ENCODE peak calls at places on chromosomes 3 and 15, in four cellular contexts. T, K, A and Q are unnamed samples. For H3K79me2, the result is how much of the 10 kb centered on the place peaks cover.

GRCh38 chr15:72050700-72051099 is 67.2 kb downstream of the MYO9A start:
- DNase-seq in T (no peak), K (no peak), A (no peak), Q (no peak)

GRCh38 chr3:131053021-131053420 is 26.3 kb downstream of the NEK11 start:
- DNase-seq in T (no peak), K (no peak), A (no peak), Q (no peak)

GRCh38 chr3:113769551-113769950 is 22.7 kb downstream of the ATP6V1A start:
- DNase-seq in T (peak), K (no peak), A (no peak), Q (no peak)

GRCh38 chr3:184954251-184954650 is 142.3 kb downstream of the VPS8 start:
- DNase-seq in T (no peak), K (no peak), A (no peak), Q (no peak)

GRCh38 chr15:101014921-101015841 is 96.0 kb downstream of the LRRK1 start:
- DNase-seq in T (peak), K (peak), A (peak), Q (peak)

GRCh38 chr3:50672656-50673055 is 2.1 kb upstream of the DOCK3 start:
- DNase-seq in T (no peak), K (no peak), A (no peak), Q (no peak)

GRCh38 chr3:194046995-194047681 is 88.8 kb upstream of the HES1 start:
- DNase-seq in T (no peak), K (no peak), A (no peak), Q (no peak)

GRCh38 chr3:29453278-29453961 is 172.5 kb downstream of the RBMS3 start:
- DNase-seq in T (no peak), K (no peak), A (no peak), Q (no peak)

GRCh38 chr3:122079524-122079923 is 24.4 kb downstream of the CD86 start:
- DNase-seq in T (no peak), K (no peak), A (no peak), Q (no peak)

GRCh38 chr3:51942603-51943450 is 664 bp downstream of the PARP3 start:
- DNase-seq in T (peak), K (peak), A (peak), Q (no peak)

GRCh38 chr3:56019490-56019889 is 448.8 kb downstream of the ERC2 start:
- DNase-seq in T (no peak), K (no peak), A (no peak), Q (no peak)

GRCh38 chr3:168828943-168829342 is 733.2 kb upstream of the GOLIM4 start:
- DNase-seq in T (no peak), K (no peak), A (no peak), Q (peak)

GRCh38 chr15:22850055-22850454 is 11.6 kb downstream of the NIPA2 start:
- DNase-seq in T (no peak), K (no peak), A (no peak), Q (no peak)

GRCh38 chr3:179068779-179069530 is 2.7 kb downstream of the ZMAT3 start:
- DNase-seq in T (no peak), K (peak), A (no peak), Q (peak)
- H3K79me2 ChIP-seq in T (half or more), K (under half), A (half or more), Q (under half)

DNA sequence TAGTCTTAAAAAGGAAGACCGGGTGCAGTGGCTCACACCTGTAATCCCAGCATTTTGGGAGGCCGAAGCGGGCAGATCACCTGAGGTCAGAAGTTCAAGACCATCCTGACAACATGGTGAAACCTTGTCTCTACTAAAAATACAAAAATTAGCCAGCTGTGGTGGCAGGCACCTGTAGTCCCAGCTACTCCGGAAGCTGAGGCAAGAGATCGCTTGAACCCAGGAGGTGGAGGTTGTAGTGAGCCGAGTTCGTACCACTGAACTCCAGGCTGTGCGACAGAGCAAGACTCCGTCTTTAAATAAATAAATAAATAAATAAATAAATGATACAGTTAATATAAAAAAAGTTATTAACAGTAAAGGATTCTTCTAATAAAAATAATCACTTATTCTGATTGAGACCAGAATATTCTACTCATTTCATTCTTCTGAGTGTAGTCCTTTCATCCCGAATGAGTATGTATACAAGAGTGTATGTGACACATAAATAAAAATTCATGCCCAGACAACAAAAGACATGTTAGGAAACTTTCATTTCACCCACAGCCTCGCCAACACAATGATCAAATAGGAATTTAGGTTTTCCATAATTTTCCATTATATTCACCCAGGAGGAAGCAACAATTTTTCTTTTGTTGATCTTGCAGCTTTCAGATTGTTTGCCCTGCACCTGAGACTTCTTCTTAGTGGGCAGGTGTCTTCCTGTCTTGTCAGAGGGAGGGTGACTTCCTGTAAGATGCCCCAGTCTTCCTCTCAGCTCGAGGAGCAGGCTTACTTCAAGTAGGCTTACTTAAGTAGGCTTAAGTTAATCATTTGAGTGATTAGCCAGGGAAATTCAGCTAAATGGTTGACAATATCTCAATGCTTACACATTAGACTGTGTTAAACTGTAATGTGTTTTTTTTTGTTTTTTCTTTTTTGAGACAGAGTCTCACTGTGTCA is 7.8 kb upstream of the NUP210 start:
- DNase-seq in T (no peak), K (no peak), A (no peak), Q (no peak)
- TF ChIP-seq JUNB in T (no peak), K (no peak), A (no peak), Q (no peak)

DNA sequence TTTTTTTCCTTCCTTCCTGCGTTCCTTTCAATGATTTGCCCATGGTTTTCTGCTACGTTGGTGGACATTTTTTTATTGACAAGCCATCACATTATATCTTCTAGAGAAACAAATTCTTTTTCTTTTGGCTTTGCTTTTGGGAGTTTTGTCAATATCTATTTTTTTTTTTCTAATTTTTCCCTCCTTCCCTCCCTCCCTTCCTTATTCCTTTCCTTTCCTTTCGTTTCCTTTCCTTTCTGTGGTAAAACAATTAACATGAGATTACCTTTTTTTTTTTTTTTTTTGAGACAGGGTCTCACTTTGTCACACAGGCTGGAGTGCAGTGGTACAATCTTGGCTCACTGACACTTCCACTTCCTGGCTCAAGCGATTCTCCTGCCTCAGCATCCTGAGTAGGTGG is 153.7 kb downstream of the THRB start:
- DNase-seq in T (no peak), K (no peak), A (no peak), Q (no peak)
- H3K79me2 ChIP-seq in T (under half), K (under half), A (under half), Q (under half)

DNA sequence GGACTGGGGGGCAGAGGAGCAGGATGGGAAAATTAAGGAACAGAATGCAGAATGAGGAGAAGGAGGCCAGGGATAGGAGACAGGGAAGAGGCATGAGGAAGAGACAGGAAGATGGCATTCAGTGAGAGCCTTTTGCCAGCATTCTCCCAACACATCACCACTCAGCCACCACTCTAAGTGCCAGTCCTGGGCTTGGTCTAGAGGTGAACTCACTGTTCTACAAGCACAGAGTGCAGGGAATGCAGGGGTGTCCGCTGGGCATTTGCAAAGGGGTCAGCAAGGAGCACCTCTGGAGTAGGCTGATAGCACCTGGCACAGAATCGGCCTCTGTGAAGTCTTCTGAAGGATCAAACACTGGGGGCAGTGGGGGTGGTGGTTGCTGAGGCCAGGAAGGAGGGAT is 14.6 kb upstream of the IGDCC3 start:
- DNase-seq in T (no peak), K (no peak), A (no peak), Q (no peak)
- TF ChIP-seq JUNB in T (no peak), K (no peak), A (no peak), Q (no peak)

DNA sequence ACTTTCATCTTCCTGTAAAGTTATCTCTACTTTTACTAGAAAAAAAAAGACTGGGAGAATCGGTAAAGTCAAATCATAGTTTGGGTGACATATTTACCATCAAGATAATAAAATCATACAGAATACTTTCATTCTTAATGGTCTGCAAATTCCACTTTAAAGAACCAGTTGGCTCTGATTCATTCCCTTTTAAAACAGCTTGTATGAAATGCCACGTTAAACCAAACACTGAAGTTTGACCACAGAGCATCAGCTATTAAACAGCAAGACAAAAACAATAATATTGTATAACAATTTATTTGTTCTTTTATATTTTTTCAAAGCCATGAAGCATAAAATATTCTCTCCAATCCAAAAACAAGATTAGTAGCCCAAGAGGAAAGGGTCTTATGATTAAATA is 100.7 kb downstream of the FBN1 start:
- DNase-seq in T (no peak), K (no peak), A (no peak), Q (no peak)
- H3K79me2 ChIP-seq in T (under half), K (under half), A (under half), Q (under half)